ENCODE peak calls at places on chromosomes 5 and 9, in five cellular contexts. Y is A549, G is neural progenitor cell, D is lower lobe of right lung, M is right lobe of liver. O is an unnamed sample.
A peak's percentile ranks its signal among the peaks of the same experiment; 100 is the strongest.

GRCh38 chr9:109083813-109084405 is 35.8 kb downstream of the TMEM245 start:
- DNase-seq in Y (no peak), G (no peak), M (no peak), D (peak; percentile 54), O (no peak)

GRCh38 chr5:35861718-35862117 is 5.0 kb downstream of the IL7R start:
- DNase-seq in G (no peak), Y (no peak), D (no peak), M (no peak), O (no peak)

GRCh38 chr9:121718501-121718900 is 67.1 kb downstream of the DAB2IP start:
- DNase-seq in M (no peak), D (no peak), Y (no peak), G (no peak), O (peak; percentile 4)

GRCh38 chr9:130598188-130598587 is 18.8 kb downstream of the FUBP3 start:
- DNase-seq in G (no peak), M (no peak), Y (no peak), D (no peak), O (no peak)

GRCh38 chr5:158922816-158923215 is 176.9 kb downstream of the EBF1 start:
- DNase-seq in D (no peak), Y (no peak), G (no peak), M (no peak), O (no peak)

GRCh38 chr5:157487358-157487757 is 27.3 kb downstream of the NIPAL4 start:
- DNase-seq in M (no peak), G (no peak), Y (no peak), D (no peak), O (no peak)

GRCh38 chr5:122436615-122437014 is 124.6 kb downstream of the SNCAIP start:
- DNase-seq in M (no peak), Y (no peak), G (no peak), D (no peak), O (no peak)

GRCh38 chr5:180194410-180195345 is 14.3 kb downstream of the RASGEF1C start:
- DNase-seq in D (no peak), G (no peak), Y (no peak), M (no peak), O (peak; percentile 27)

GRCh38 chr5:27008604-27009564 is 29.5 kb downstream of the CDH9 start:
- DNase-seq in D (no peak), M (no peak), G (no peak), Y (no peak), O (no peak)

GRCh38 chr5:126858441-126858840 is 81.5 kb downstream of the LMNB1 start:
- DNase-seq in D (no peak), Y (no peak), M (no peak), G (no peak), O (no peak)

GRCh38 chr5:129724222-129724621 is 23.7 kb upstream of the MINAR2 start:
- DNase-seq in G (peak; percentile 37), M (no peak), Y (no peak), D (no peak), O (no peak)

GRCh38 chr5:120083851-120084615 is 380.1 kb upstream of the PRR16 start:
- DNase-seq in Y (no peak), D (no peak), G (no peak), M (no peak), O (no peak)

GRCh38 chr5:159338143-159338542 is 7.9 kb upstream of the IL12B start:
- DNase-seq in G (no peak), D (no peak), M (no peak), Y (no peak), O (no peak)

GRCh38 chr5:135705230-135705631 is 126.4 kb upstream of the CXCL14 start:
- DNase-seq in G (no peak), M (no peak), D (no peak), Y (no peak), O (peak; percentile 49)

GRCh38 chr5:9549941-9550340 is 4.1 kb upstream of the SEMA5A start:
- DNase-seq in M (no peak), G (no peak), D (no peak), Y (no peak), O (no peak)

GRCh38 chr5:14036947-14037346 is 92.5 kb upstream of the DNAH5 start:
- DNase-seq in D (no peak), M (no peak), Y (peak; percentile 22), G (no peak), O (no peak)

GRCh38 chr9:69649566-69650260 is 22.5 kb downstream of the APBA1 start:
- DNase-seq in M (no peak), D (no peak), G (no peak), Y (no peak), O (no peak)

GRCh38 chr5:32331217-32331926 is 18.6 kb upstream of the MTMR12 start:
- DNase-seq in G (no peak), D (no peak), Y (no peak), M (no peak), O (no peak)

GRCh38 chr9:72271617-72272478 is 93.2 kb downstream of the ZFAND5 start:
- DNase-seq in M (no peak), G (peak; percentile 73), Y (peak; percentile 76), D (no peak), O (no peak)

GRCh38 chr5:5564884-5565283 is 142.4 kb downstream of the ICE1 start:
- DNase-seq in Y (no peak), D (no peak), M (no peak), G (no peak), O (no peak)

GRCh38 chr5:42898760-42899159 is 87.1 kb upstream of the SELENOP start:
- DNase-seq in D (no peak), Y (no peak), G (no peak), M (no peak), O (no peak)

GRCh38 chr5:42888771-42889170 is 77.1 kb upstream of the SELENOP start:
- DNase-seq in M (peak; percentile 70), D (no peak), Y (no peak), G (no peak), O (no peak)

GRCh38 chr5:42889311-42889933 is 77.7 kb upstream of the SELENOP start:
- DNase-seq in G (peak; percentile 81), Y (peak; percentile 62), M (peak; percentile 68), D (peak; percentile 63), O (peak; percentile 82)

GRCh38 chr5:42896523-42896922 is 84.8 kb upstream of the SELENOP start:
- DNase-seq in G (no peak), D (no peak), M (no peak), Y (no peak), O (no peak)

DNA sequence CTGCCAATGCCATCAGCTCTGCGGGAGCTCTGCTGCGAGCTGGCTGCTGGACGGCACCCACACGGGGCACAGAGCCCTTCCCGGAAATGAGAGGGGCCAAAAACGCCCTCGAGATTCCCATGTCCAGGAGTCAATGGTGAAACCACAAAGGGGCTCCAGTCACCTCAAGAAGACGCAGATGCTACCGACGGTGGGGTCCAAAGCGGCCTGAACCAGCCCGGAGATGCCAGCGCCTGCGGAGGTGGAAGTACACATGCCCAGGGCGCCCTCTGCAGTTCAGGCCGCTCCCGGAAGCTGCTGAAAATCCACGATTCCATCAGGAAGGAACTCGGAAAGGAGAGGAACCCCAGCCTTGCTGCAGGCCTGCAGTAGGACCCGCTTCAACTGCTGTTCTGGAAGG is 82.4 kb upstream of the SELENOP start:
- DNase-seq in Y (no peak), D (no peak), M (no peak), G (peak; percentile 54), O (no peak)
- TF ChIP-seq CTCF in Y (no peak), D (peak; percentile 21), M (peak; percentile 42), G (peak; percentile 54), O (no peak)

GRCh38 chr5:149166128-149166527 is 24.8 kb downstream of the ABLIM3 start:
- DNase-seq in Y (no peak), G (no peak), D (no peak), M (no peak), O (no peak)

GRCh38 chr5:149160291-149160787 is 19.0 kb downstream of the ABLIM3 start:
- DNase-seq in Y (no peak), D (no peak), M (no peak), G (no peak), O (no peak)

GRCh38 chr5:149161026-149161687 is 19.9 kb downstream of the ABLIM3 start:
- DNase-seq in G (no peak), M (peak; percentile 92), Y (no peak), D (no peak), O (no peak)

GRCh38 chr5:149166591-149167100 is 25.4 kb downstream of the ABLIM3 start:
- DNase-seq in Y (no peak), D (no peak), M (no peak), G (no peak), O (no peak)

GRCh38 chr5:149162401-149163084 is 21.2 kb downstream of the ABLIM3 start:
- DNase-seq in Y (no peak), M (no peak), D (no peak), G (no peak), O (no peak)
- H3K27ac ChIP-seq in Y (no peak overlapping the region), M (peak overlapping the region; percentile 87), D (no peak overlapping the region), G (no peak overlapping the region), O (no peak overlapping the region)

DNA sequence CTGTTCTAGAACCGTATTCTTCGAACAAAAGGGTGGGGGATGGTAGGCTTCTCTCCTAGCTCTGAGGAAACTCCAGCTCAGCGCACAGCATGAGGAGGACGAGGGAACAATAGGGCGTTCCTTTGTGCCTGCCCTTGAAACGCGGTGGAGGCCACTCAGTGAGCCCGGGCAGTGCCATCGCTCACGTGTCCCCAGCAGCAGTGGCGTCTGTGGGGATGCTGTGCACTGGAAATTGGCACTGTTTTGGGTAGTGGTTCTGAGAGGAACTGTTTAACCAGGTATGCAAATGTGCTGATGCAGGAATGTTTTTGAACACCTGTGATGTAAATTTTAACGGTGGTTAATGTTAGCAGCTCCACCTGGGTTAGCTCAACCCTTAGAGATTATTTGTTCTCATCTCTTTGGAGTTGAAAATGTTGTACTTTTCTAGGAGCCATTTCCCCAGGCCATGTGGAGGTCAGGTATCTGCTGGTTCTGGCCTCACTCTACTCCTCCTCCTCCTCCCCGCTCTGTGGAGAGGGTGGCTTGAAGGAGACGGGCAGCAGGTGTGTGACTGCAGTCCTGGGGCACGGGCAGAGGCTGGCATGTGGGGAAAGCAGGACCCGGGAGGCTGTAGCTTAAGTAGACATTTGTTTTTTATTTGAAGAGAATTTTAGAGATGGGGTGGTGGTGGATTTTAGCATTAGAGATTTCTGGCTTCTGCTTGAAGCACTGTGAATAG is 48.3 kb downstream of the EHMT1 start:
- DNase-seq in M (no peak), Y (no peak), D (no peak), G (peak; percentile 89), O (no peak)
- H3K4me1 ChIP-seq in M (no peaks in the 10 kb centered on the region), Y (peaks cover 44% of the 10 kb centered on the region), D (peaks cover 30% of the 10 kb centered on the region), G (peaks cover 71% of the 10 kb centered on the region), O (peaks cover 4% of the 10 kb centered on the region)

GRCh38 chr9:93660647-93661046 is 84.3 kb downstream of the PHF2 start:
- DNase-seq in G (no peak), D (no peak), M (no peak), Y (no peak), O (no peak)

GRCh38 chr9:93662952-93663572 is 86.7 kb downstream of the PHF2 start:
- DNase-seq in M (no peak), G (no peak), D (no peak), Y (no peak), O (no peak)

GRCh38 chr9:93659837-93660177 is 83.4 kb downstream of the PHF2 start:
- DNase-seq in M (no peak), D (peak; percentile 30), Y (no peak), G (no peak), O (no peak)

GRCh38 chr9:93662016-93662638 is 85.7 kb downstream of the PHF2 start:
- DNase-seq in M (no peak), G (no peak), D (no peak), Y (no peak), O (no peak)

DNA sequence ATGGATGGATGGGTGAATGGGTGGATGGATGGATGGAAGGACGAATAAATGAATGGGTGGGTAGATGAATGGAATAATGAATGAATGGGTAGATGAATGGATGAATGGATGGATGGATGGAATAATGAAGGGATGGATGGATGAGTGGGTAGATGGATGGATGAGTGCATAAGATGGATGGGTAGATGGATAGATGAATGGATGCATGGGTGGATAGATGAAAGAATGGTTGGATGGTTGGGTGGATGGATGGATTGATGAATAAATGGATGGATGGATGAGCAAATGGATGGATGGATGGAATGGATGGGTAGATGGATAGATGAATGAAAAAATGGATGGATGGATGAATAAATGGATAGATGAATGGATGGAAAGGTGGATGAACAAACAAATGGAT is 85.2 kb downstream of the PHF2 start:
- DNase-seq in M (no peak), Y (no peak), G (no peak), D (no peak), O (no peak)
- TF ChIP-seq CTCF in M (no peak), Y (no peak), G (no peak), D (no peak), O (no peak)